ENCODE peak calls at places on chromosomes 4 and X, in nine cellular contexts. V, Y, O, K, J, H, Z, I and Q are unnamed samples.
A peak's percentile ranks its signal among the peaks of the same experiment; 100 is the strongest.

GRCh38 chr4:183505556-183506388 is 914 bp downstream of the ING2 start:
- DNase-seq in J (peak; percentile 90), K (no peak), V (peak; percentile 88), Z (peak; percentile 83), H (peak; percentile 28), Y (peak; percentile 89), I (peak; percentile 91), O (peak; percentile 91), Q (peak; percentile 93)

GRCh38 chr4:32261196-32261595 is 1541.0 kb downstream of the PCDH7 start:
- DNase-seq in V (no peak), Z (no peak), J (no peak), H (no peak), Y (no peak), K (no peak), I (no peak), O (no peak), Q (no peak)

GRCh38 chrX:154019633-154020499 is at the start of gene IRAK1:
- DNase-seq in J (peak; percentile 47), K (no peak), Y (peak; percentile 56), I (no peak), H (no peak), Z (no peak), V (peak; percentile 57), O (peak; percentile 67), Q (peak; percentile 53)

GRCh38 chr4:57312296-57312695 is 202.1 kb upstream of the IGFBP7 start:
- DNase-seq in I (no peak), Y (no peak), O (no peak), J (no peak), H (no peak), V (no peak), Z (no peak), K (no peak), Q (no peak)

GRCh38 chrX:133668225-133668931 is 253.1 kb upstream of the GPC4 start:
- DNase-seq in Z (no peak), Y (no peak), I (no peak), J (no peak), K (no peak), H (no peak), O (no peak), V (peak; percentile 15), Q (no peak)

GRCh38 chrX:137034508-137034872 is 695 bp upstream of the GPR101 start:
- DNase-seq in K (no peak), Z (no peak), J (no peak), O (no peak), V (no peak), Y (no peak), H (no peak), I (no peak), Q (no peak)

GRCh38 chr4:16034010-16034829 is 49.6 kb downstream of the PROM1 start:
- DNase-seq in I (no peak), V (peak; percentile 23), H (peak; percentile 65), O (no peak), J (peak; percentile 39), Z (no peak), K (no peak), Y (no peak), Q (no peak)

GRCh38 chr4:109977854-109978501 is 65.3 kb downstream of the EGF start:
- DNase-seq in K (peak; percentile 22), J (peak; percentile 72), Z (no peak), O (peak; percentile 67), V (peak; percentile 47), H (no peak), I (no peak), Y (peak; percentile 37), Q (no peak)

GRCh38 chrX:141467442-141467841 is 117.1 kb downstream of the SPANXA1 start:
- DNase-seq in Y (no peak), I (no peak), K (no peak), H (no peak), V (peak; percentile 9), J (no peak), O (no peak), Z (no peak), Q (no peak)

GRCh38 chr4:111776546-111776945 is 368.7 kb upstream of the FAM241A start:
- DNase-seq in I (no peak), Y (no peak), O (no peak), V (peak; percentile 11), K (no peak), Z (no peak), J (no peak), H (no peak), Q (no peak)

GRCh38 chr4:126784966-126785580 is 847.7 kb upstream of the INTU start:
- DNase-seq in K (no peak), H (no peak), I (no peak), V (no peak), Y (no peak), Z (no peak), J (no peak), O (no peak), Q (no peak)

GRCh38 chr4:186149872-186150271 is 41.5 kb upstream of the CYP4V2 start:
- DNase-seq in Z (no peak), Y (no peak), J (peak; percentile 55), O (peak; percentile 76), I (no peak), H (no peak), K (no peak), V (peak; percentile 54), Q (peak; percentile 52)

GRCh38 chrX:68703369-68703768 is 55.9 kb downstream of the STARD8 start:
- DNase-seq in J (no peak), H (no peak), I (no peak), Z (no peak), O (no peak), V (no peak), K (no peak), Y (no peak), Q (no peak)

GRCh38 chr4:8303081-8303480 is 33.5 kb downstream of the HTRA3 start:
- DNase-seq in V (no peak), J (no peak), Z (peak; percentile 2), O (no peak), Y (no peak), H (no peak), K (no peak), I (no peak), Q (no peak)